ENCODE peak calls at places on chromosome 22, in six cellular contexts. O is thyroid gland, K is tibial nerve, N is prostate gland, G is adrenal gland, J is Peyer's patch. X is an unnamed sample.

GRCh38 chr22:39349506-39349966 is 255 bp upstream of the SYNGR1 start:
- DNase-seq in O (peak), K (no peak), N (no peak), G (peak), J (no peak), X (no peak)

GRCh38 chr22:26592368-26593015 is 2.6 kb upstream of the TPST2 start:
- DNase-seq in O (no peak), K (no peak), N (no peak), G (no peak), J (no peak), X (no peak)

GRCh38 chr22:27682438-27682837 is 119.1 kb downstream of the MN1 start:
- DNase-seq in O (no peak), K (no peak), N (no peak), G (no peak), J (no peak), X (no peak)

GRCh38 chr22:30240541-30241417 is 5.8 kb downstream of the LIF start:
- DNase-seq in O (no peak), K (no peak), N (no peak), G (no peak), J (no peak), X (no peak)

GRCh38 chr22:17843189-17843588 is 68.9 kb upstream of the BID start:
- DNase-seq in O (no peak), K (no peak), N (no peak), G (no peak), J (no peak), X (no peak)

GRCh38 chr22:42294034-42294985 is 23.9 kb upstream of the TCF20 start:
- DNase-seq in O (peak), K (no peak), N (peak), G (peak), J (peak), X (no peak)

GRCh38 chr22:44427506-44428470 is 70.2 kb downstream of the RTL6 start:
- DNase-seq in O (no peak), K (no peak), N (no peak), G (peak), J (no peak), X (no peak)

GRCh38 chr22:34914871-34915270 is 151.1 kb upstream of the ISX start:
- DNase-seq in O (no peak), K (no peak), N (no peak), G (no peak), J (no peak), X (no peak)

GRCh38 chr22:46586531-46587011 is 33.6 kb upstream of the GRAMD4 start:
- DNase-seq in O (no peak), K (no peak), N (no peak), G (no peak), J (peak), X (no peak)

GRCh38 chr22:22935546-22936157 is 48.0 kb downstream of the IGLL5 start:
- DNase-seq in O (no peak), K (no peak), N (no peak), G (no peak), J (no peak), X (no peak)

GRCh38 chr22:28711820-28712777 is 29.5 kb downstream of the CHEK2 start:
- DNase-seq in O (no peak), K (peak), N (no peak), G (no peak), J (no peak), X (no peak)

GRCh38 chr22:19876941-19877625 is 22.4 kb upstream of the GNB1L start:
- DNase-seq in O (peak), K (no peak), N (no peak), G (peak), J (no peak), X (no peak)

GRCh38 chr22:17707526-17707925 is 66.7 kb downstream of the BID start:
- DNase-seq in O (no peak), K (no peak), N (no peak), G (no peak), J (no peak), X (no peak)

GRCh38 chr22:30324008-30324730 is 2.6 kb downstream of the TBC1D10A start:
- DNase-seq in O (no peak), K (no peak), N (no peak), G (no peak), J (peak), X (no peak)

GRCh38 chr22:23578306-23578705 is 1.8 kb downstream of the IGLL1 start:
- DNase-seq in O (no peak), K (no peak), N (no peak), G (no peak), J (no peak), X (no peak)

GRCh38 chr22:22045576-22046335 is 63.2 kb upstream of the TOP3B start:
- DNase-seq in O (no peak), K (no peak), N (no peak), G (no peak), J (no peak), X (no peak)

GRCh38 chr22:45525480-45525879 is 22.8 kb downstream of the FBLN1 start:
- DNase-seq in O (no peak), K (no peak), N (no peak), G (no peak), J (no peak), X (no peak)

GRCh38 chr22:29044657-29045176 is 16.9 kb downstream of the C22orf31 start:
- DNase-seq in O (no peak), K (no peak), N (no peak), G (peak), J (no peak), X (peak)

GRCh38 chr22:23190526-23190925 is 10.2 kb downstream of the BCR start:
- DNase-seq in O (no peak), K (no peak), N (no peak), G (no peak), J (no peak), X (no peak)

GRCh38 chr22:38981005-38981658 is 1.0 kb upstream of the APOBEC3B start:
- DNase-seq in O (peak), K (no peak), N (peak), G (no peak), J (no peak), X (no peak)

GRCh38 chr22:42695294-42695693 is 25.4 kb downstream of the A4GALT start:
- DNase-seq in O (no peak), K (no peak), N (no peak), G (no peak), J (no peak), X (no peak)

GRCh38 chr22:44412136-44412731 is 85.8 kb downstream of the RTL6 start:
- DNase-seq in O (no peak), K (no peak), N (no peak), G (no peak), J (no peak), X (peak)

GRCh38 chr22:46934746-46935491 is 172.5 kb downstream of the TBC1D22A start:
- DNase-seq in O (peak), K (no peak), N (no peak), G (peak), J (peak), X (no peak)

GRCh38 chr22:29343313-29343805 is 27.9 kb upstream of the RASL10A start:
- DNase-seq in O (peak), K (no peak), N (no peak), G (no peak), J (no peak), X (no peak)

GRCh38 chr22:45452565-45453449 is 39.3 kb downstream of the RIBC2 start:
- DNase-seq in O (no peak), K (no peak), N (no peak), G (no peak), J (no peak), X (no peak)

GRCh38 chr22:46007003-46007847 is 30.3 kb upstream of the WNT7B start:
- DNase-seq in O (peak), K (no peak), N (peak), G (peak), J (peak), X (peak)

GRCh38 chr22:23404689-23405365 is 175.3 kb downstream of the IGLL1 start:
- DNase-seq in O (peak), K (no peak), N (no peak), G (peak), J (peak), X (no peak)

GRCh38 chr22:46714550-46714949 is 23.5 kb downstream of the CERK start:
- DNase-seq in O (no peak), K (no peak), N (no peak), G (no peak), J (no peak), X (no peak)

GRCh38 chr22:43407591-43407990 is 4.2 kb upstream of the MPPED1 start:
- DNase-seq in O (no peak), K (no peak), N (no peak), G (no peak), J (no peak), X (no peak)

GRCh38 chr22:31092161-31092560 is 11.0 kb downstream of the SMTN start:
- DNase-seq in O (no peak), K (no peak), N (no peak), G (no peak), J (no peak), X (no peak)

GRCh38 chr22:29054251-29054767 is 7.3 kb downstream of the C22orf31 start:
- DNase-seq in O (no peak), K (no peak), N (no peak), G (no peak), J (no peak), X (peak)

GRCh38 chr22:16932577-16932976 is 75.4 kb downstream of the GAB4 start:
- DNase-seq in O (no peak), K (no peak), N (no peak), G (peak), J (no peak), X (no peak)

GRCh38 chr22:27438271-27438980 is 363.1 kb downstream of the MN1 start:
- DNase-seq in O (peak), K (no peak), N (peak), G (peak), J (no peak), X (no peak)

GRCh38 chr22:21815958-21816357 is 51.5 kb downstream of the MAPK1 start:
- DNase-seq in O (no peak), K (no peak), N (no peak), G (no peak), J (no peak), X (no peak)

GRCh38 chr22:25700996-25701815 is 40.8 kb upstream of the MYO18B start:
- DNase-seq in O (no peak), K (peak), N (no peak), G (no peak), J (no peak), X (no peak)

GRCh38 chr22:24315367-24315781 is 44.7 kb downstream of the SPECC1L start:
- DNase-seq in O (no peak), K (no peak), N (no peak), G (no peak), J (no peak), X (no peak)

GRCh38 chr22:46004105-46004866 is 27.3 kb upstream of the WNT7B start:
- DNase-seq in O (no peak), K (no peak), N (no peak), G (peak), J (peak), X (no peak)

GRCh38 chr22:28053871-28054621 is 135.0 kb upstream of the PITPNB start:
- DNase-seq in O (no peak), K (no peak), N (no peak), G (no peak), J (no peak), X (no peak)

DNA sequence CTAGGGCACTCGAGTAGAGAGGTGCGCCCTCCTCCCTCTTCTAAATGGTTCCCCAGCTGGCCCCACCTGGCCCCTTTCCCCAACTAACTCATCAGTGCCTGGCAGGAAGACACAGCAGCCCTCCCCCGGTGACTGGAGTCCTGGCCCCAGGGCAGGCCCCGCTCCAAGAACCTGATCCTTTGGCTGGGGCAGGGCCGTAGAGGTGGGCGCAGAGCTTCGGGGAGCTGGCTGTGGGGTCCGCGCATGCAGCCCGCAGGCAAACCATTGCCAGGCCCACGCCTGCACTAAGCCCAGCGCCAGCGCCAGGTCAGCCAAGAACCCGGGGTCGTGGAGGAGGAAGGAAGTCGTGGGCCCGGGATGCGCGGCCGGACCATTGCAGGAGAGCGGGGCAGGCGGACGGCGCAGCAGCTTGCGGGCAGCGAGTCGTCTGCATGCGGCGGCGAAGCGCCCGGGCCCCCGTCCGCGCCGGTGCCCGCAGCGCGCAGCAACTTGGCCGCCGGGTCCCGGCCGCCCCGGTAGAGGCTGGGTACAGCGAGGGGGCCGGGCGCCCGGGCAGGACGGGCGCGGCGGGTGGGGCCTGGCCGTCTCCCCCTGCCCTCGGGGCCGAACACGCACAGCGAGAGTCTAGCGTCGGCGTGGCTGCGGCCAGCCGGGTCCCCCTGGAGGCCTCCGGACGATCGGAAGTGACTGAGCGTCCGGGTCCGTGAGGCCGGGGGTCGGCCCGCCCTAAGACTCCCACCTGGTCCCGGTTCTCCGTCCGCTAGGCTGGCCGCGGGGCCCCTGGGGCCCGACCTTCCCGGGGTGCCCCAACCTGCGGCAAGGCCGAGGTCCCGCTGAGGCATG is 951 bp upstream of the TRABD start:
- DNase-seq in O (no peak), K (no peak), N (no peak), G (no peak), J (no peak), X (no peak)
- H3K27ac ChIP-seq in O (peak), K (no peak), N (peak), G (no peak), J (peak), X (peak)

GRCh38 chr22:37021041-37021440 is 1.5 kb downstream of the MPST start:
- DNase-seq in O (no peak), K (no peak), N (no peak), G (no peak), J (peak), X (no peak)
- TF ChIP-seq POLR2A in O (no peak), K (no peak), N (no peak), G (no peak), J (peak), X (no peak)

GRCh38 chr22:33272180-33272579 is 214.0 kb upstream of the SYN3 start:
- DNase-seq in O (no peak), K (no peak), N (peak), G (no peak), J (no peak), X (peak)

GRCh38 chr22:33274941-33275443 is 216.8 kb upstream of the SYN3 start:
- DNase-seq in O (no peak), K (no peak), N (no peak), G (no peak), J (no peak), X (no peak)

GRCh38 chr22:33272866-33273265 is 214.7 kb upstream of the SYN3 start:
- DNase-seq in O (no peak), K (no peak), N (no peak), G (no peak), J (no peak), X (no peak)

GRCh38 chr22:33271390-33272161 is 213.4 kb upstream of the SYN3 start:
- DNase-seq in O (peak), K (peak), N (peak), G (no peak), J (no peak), X (peak)

GRCh38 chr22:33274214-33274828 is 216.1 kb upstream of the SYN3 start:
- DNase-seq in O (no peak), K (peak), N (no peak), G (no peak), J (no peak), X (no peak)
- H3K27ac ChIP-seq in O (no peak), K (no peak), N (no peak), G (no peak), J (peak), X (no peak)

GRCh38 chr22:49960159-49960966 is at the start of gene PIM3:
- DNase-seq in O (peak), K (peak), N (peak), G (peak), J (peak), X (peak)
- TF ChIP-seq POLR2A in O (peak), K (peak), N (peak), G (peak), J (peak), X (peak)